ENCODE peak calls at places on chromosome 9, in ten cellular contexts. F, Q, U, C, X, D, O, P, J and K are unnamed samples.

GRCh38 chr9:71762900-71763653 is 5.2 kb downstream of the CEMIP2 start:
- DNase-seq in D (peak; percentile 50), Q (no peak), F (no peak), X (peak; percentile 59), U (no peak), O (no peak), C (no peak), J (peak; percentile 83), P (no peak), K (no peak)

GRCh38 chr9:114696814-114697544 is 15.0 kb upstream of the TEX48 start:
- DNase-seq in C (no peak), Q (no peak), X (no peak), J (peak; percentile 54), P (no peak), U (no peak), O (no peak), D (no peak), F (no peak), K (no peak)

GRCh38 chr9:72149231-72149975 is at the start of gene GDA:
- DNase-seq in O (no peak), P (peak; percentile 81), X (peak; percentile 40), D (no peak), Q (no peak), F (no peak), U (peak; percentile 62), C (peak; percentile 28), J (peak; percentile 10), K (peak; percentile 74)

GRCh38 chr9:69937358-69937757 is 106.3 kb upstream of the MAMDC2 start:
- DNase-seq in X (peak; percentile 33), Q (no peak), F (no peak), P (no peak), O (no peak), C (no peak), D (no peak), U (no peak), J (peak; percentile 80), K (no peak)

GRCh38 chr9:97555164-97555563 is 53.7 kb downstream of the TMOD1 start:
- DNase-seq in X (no peak), F (peak; percentile 32), Q (no peak), D (peak; percentile 91), P (no peak), J (no peak), O (peak; percentile 41), U (no peak), C (no peak), K (no peak)

GRCh38 chr9:7304596-7304995 is 495.0 kb downstream of the DMAC1 start:
- DNase-seq in X (no peak), Q (no peak), J (no peak), D (no peak), O (no peak), C (no peak), U (no peak), F (no peak), P (no peak), K (no peak)

GRCh38 chr9:21744874-21745273 is 57.6 kb upstream of the MTAP start:
- DNase-seq in P (no peak), J (peak; percentile 72), C (no peak), U (no peak), O (no peak), X (no peak), Q (no peak), F (no peak), D (peak; percentile 76), K (no peak)

GRCh38 chr9:93012998-93013855 is 45.3 kb upstream of the SUSD3 start:
- DNase-seq in C (no peak), J (no peak), D (no peak), Q (peak; percentile 5), F (no peak), P (no peak), O (no peak), X (no peak), U (no peak), K (no peak)

GRCh38 chr9:138114501-138115245 is 237.1 kb downstream of the CACNA1B start:
- DNase-seq in C (peak; percentile 19), X (no peak), J (no peak), Q (no peak), P (no peak), O (no peak), F (no peak), U (no peak), D (no peak), K (no peak)

GRCh38 chr9:91663858-91664257 is 240.2 kb upstream of the NFIL3 start:
- DNase-seq in F (no peak), J (no peak), C (no peak), X (no peak), D (no peak), Q (no peak), U (no peak), P (no peak), O (no peak), K (no peak)

GRCh38 chr9:93259490-93260289 is 75.8 kb downstream of the WNK2 start:
- DNase-seq in C (peak; percentile 22), O (peak; percentile 8), X (no peak), P (no peak), F (no peak), U (peak; percentile 48), Q (peak; percentile 15), D (no peak), J (no peak), K (no peak)

GRCh38 chr9:125372441-125373226 is 111.0 kb downstream of the GAPVD1 start:
- DNase-seq in P (no peak), X (no peak), F (no peak), J (no peak), U (no peak), D (no peak), Q (no peak), C (no peak), O (no peak), K (no peak)

GRCh38 chr9:125805057-125805456 is 57.9 kb downstream of the PBX3 start:
- DNase-seq in P (no peak), Q (no peak), U (no peak), O (no peak), D (peak; percentile 65), X (no peak), C (no peak), F (no peak), J (peak; percentile 68), K (no peak)

DNA sequence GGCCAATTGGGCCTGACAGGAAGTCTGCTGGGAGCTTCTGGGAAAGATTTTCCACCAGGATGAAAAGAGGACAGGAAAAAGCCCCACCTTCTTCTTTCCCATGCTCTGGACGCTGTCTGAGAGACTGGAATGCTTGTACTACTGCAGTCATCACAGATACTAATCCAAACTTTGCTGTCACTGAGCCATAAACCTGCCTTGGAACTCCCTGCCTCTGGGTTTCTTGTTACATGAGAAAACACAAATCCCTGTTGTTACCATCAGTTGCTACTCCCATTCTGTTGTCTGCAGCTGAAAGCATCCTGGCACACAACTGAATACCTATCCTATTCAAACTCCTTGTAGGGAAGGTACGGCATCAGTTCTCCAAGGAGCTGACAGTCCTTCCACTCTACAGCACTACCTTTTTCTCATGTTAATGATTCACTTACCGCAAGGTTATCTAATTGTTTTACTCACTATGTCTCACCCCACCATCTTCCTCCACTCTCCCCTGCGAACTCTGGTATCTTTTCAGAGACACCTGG is 167.5 kb downstream of the CDK5RAP2 start:
- DNase-seq in C (no peak), D (peak; percentile 73), Q (no peak), P (no peak), F (no peak), J (peak; percentile 75), U (no peak), X (no peak), O (no peak), K (no peak)
- H3K4me1 ChIP-seq in C (no peaks in the 10 kb centered on the region), D (no peaks in the 10 kb centered on the region), Q (peaks cover 49% of the 10 kb centered on the region), P (peaks cover 5% of the 10 kb centered on the region), F (no peaks in the 10 kb centered on the region), J (peaks cover 35% of the 10 kb centered on the region), U (no peaks in the 10 kb centered on the region), X (no peaks in the 10 kb centered on the region), O (no peaks in the 10 kb centered on the region), K (no peaks in the 10 kb centered on the region)

GRCh38 chr9:136531904-136532798 is 13.7 kb downstream of the NOTCH1 start:
- DNase-seq in P (peak; percentile 82), Q (no peak), F (no peak), X (no peak), C (no peak), O (no peak), J (no peak), U (no peak), D (no peak), K (no peak)
- H3K4me1 ChIP-seq in P (peaks cover 92% of the 10 kb centered on the region), Q (peaks cover 11% of the 10 kb centered on the region), F (peaks cover 7% of the 10 kb centered on the region), X (peaks cover 39% of the 10 kb centered on the region), C (peaks cover 93% of the 10 kb centered on the region), O (peaks cover 32% of the 10 kb centered on the region), J (no peaks in the 10 kb centered on the region), U (peaks cover 90% of the 10 kb centered on the region), D (no peaks in the 10 kb centered on the region), K (peaks cover 83% of the 10 kb centered on the region)

GRCh38 chr9:89537166-89537565 is 39.3 kb upstream of the SEMA4D start:
- DNase-seq in D (no peak), U (no peak), O (no peak), X (no peak), P (no peak), J (no peak), Q (peak; percentile 75), C (no peak), F (no peak), K (no peak)

GRCh38 chr9:89536618-89537017 is 38.7 kb upstream of the SEMA4D start:
- DNase-seq in O (no peak), C (no peak), X (no peak), F (no peak), D (no peak), U (no peak), P (no peak), Q (peak; percentile 44), J (no peak), K (no peak)

GRCh38 chr9:89536145-89536574 is 38.2 kb upstream of the SEMA4D start:
- DNase-seq in O (no peak), F (no peak), Q (no peak), X (no peak), D (no peak), C (no peak), P (no peak), J (no peak), U (no peak), K (no peak)

GRCh38 chr9:89539374-89539773 is 41.5 kb upstream of the SEMA4D start:
- DNase-seq in J (no peak), X (no peak), O (no peak), P (no peak), D (no peak), Q (no peak), U (no peak), F (no peak), C (no peak), K (no peak)

GRCh38 chr9:89538874-89539273 is 41.0 kb upstream of the SEMA4D start:
- DNase-seq in O (no peak), C (no peak), X (no peak), J (no peak), P (no peak), Q (no peak), U (no peak), D (no peak), F (no peak), K (no peak)
- H3K4me1 ChIP-seq in O (no peaks in the 10 kb centered on the region), C (peaks cover 7% of the 10 kb centered on the region), X (peaks cover 5% of the 10 kb centered on the region), J (no peaks in the 10 kb centered on the region), P (peaks cover 5% of the 10 kb centered on the region), Q (peaks cover 59% of the 10 kb centered on the region), U (peaks cover 46% of the 10 kb centered on the region), D (no peaks in the 10 kb centered on the region), F (no peaks in the 10 kb centered on the region), K (no peaks in the 10 kb centered on the region)

DNA sequence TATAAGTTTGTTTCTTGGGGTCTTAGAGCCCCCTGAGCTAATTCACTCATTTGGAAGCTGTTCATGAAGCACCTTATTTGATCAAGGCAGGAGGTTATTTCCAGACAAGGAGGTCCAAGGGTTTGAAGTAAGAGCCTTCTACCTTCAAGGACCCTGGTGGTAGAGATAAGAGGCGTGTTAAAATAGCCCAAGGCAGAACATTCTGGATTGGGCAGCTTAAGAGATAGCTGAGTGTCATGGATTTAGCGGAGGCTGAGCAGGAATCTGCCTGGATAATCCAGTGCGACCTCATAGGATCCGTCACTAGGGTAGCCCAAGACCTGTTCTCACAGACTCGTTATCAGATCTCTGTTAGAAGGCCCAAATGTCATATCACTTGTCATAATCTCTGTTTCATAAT is 28.6 kb downstream of the SLC25A25 start:
- DNase-seq in C (no peak), Q (no peak), F (no peak), X (no peak), O (no peak), P (no peak), U (no peak), J (no peak), D (no peak), K (no peak)
- H3K4me1 ChIP-seq in C (peaks cover 75% of the 10 kb centered on the region), Q (peaks cover 55% of the 10 kb centered on the region), F (peaks cover 55% of the 10 kb centered on the region), X (peaks cover 50% of the 10 kb centered on the region), O (peaks cover 63% of the 10 kb centered on the region), P (peaks cover 100% of the 10 kb centered on the region), U (peaks cover 100% of the 10 kb centered on the region), J (peaks cover 46% of the 10 kb centered on the region), D (peaks cover 43% of the 10 kb centered on the region), K (peaks cover 60% of the 10 kb centered on the region)